ENCODE peak calls at places on chromosome 14, in seven cellular contexts. R is mammary epithelial cell; B is CD8-positive, alpha-beta T cell; K is upper lobe of right lung; S is A673; I is suprapubic skin; W is OCI-LY7. T is an unnamed sample. For H3K9me3, the result is how much of the 10 kb centered on the place peaks cover.

GRCh38 chr14:50823051-50823762 is 7.8 kb downstream of the NIN start:
- DNase-seq in K (no peak), B (no peak), S (no peak), R (no peak), I (no peak), W (peak), T (peak)

GRCh38 chr14:52222901-52223300 is 44.6 kb upstream of the PTGDR start:
- DNase-seq in B (no peak), R (no peak), I (no peak), W (no peak), S (no peak), K (no peak), T (no peak)

GRCh38 chr14:100641274-100641860 is 54.1 kb upstream of the BEGAIN start:
- DNase-seq in B (no peak), I (no peak), K (no peak), R (no peak), S (no peak), W (no peak), T (peak)

GRCh38 chr14:49526101-49526500 is 60.1 kb downstream of the RPS29 start:
- DNase-seq in S (no peak), K (no peak), W (no peak), I (no peak), B (no peak), R (no peak), T (no peak)

GRCh38 chr14:76768201-76768656 is 7.0 kb downstream of the VASH1 start:
- DNase-seq in B (peak), R (no peak), I (peak), S (no peak), K (peak), W (peak), T (no peak)

GRCh38 chr14:55782166-55782565 is 202.2 kb downstream of the KTN1 start:
- DNase-seq in B (no peak), K (no peak), W (no peak), I (no peak), S (no peak), R (no peak), T (no peak)

GRCh38 chr14:72120315-72120714 is 188.1 kb downstream of the RGS6 start:
- DNase-seq in B (no peak), K (no peak), W (no peak), S (no peak), R (no peak), I (no peak), T (no peak)

GRCh38 chr14:33992274-33993050 is 41.6 kb upstream of the EGLN3 start:
- DNase-seq in R (peak), I (no peak), B (no peak), W (no peak), K (no peak), S (no peak), T (no peak)

GRCh38 chr14:97692084-97692483 is 894.9 kb downstream of the VRK1 start:
- DNase-seq in I (no peak), R (no peak), W (no peak), B (no peak), K (no peak), S (no peak), T (no peak)

GRCh38 chr14:91545946-91546716 is 36.0 kb upstream of the PPP4R3A start:
- DNase-seq in I (no peak), R (no peak), K (no peak), S (no peak), W (no peak), B (no peak), T (no peak)

GRCh38 chr14:56855891-56856461 is 45.7 kb upstream of the OTX2 start:
- DNase-seq in W (no peak), S (no peak), R (no peak), K (no peak), I (no peak), B (no peak), T (no peak)

GRCh38 chr14:105710119-105711057 is 184.0 kb downstream of the TMEM121 start:
- DNase-seq in S (no peak), B (no peak), W (peak), K (peak), I (no peak), R (no peak), T (no peak)

GRCh38 chr14:83085725-83086124 is 1552.1 kb upstream of the SEL1L start:
- DNase-seq in R (no peak), W (no peak), I (no peak), K (no peak), B (no peak), S (no peak), T (no peak)

GRCh38 chr14:64465856-64466554 is 706 bp downstream of the AKAP5 start:
- DNase-seq in S (peak), B (no peak), W (no peak), R (no peak), I (no peak), K (no peak), T (peak)

GRCh38 chr14:41235466-41235865 is 371.2 kb upstream of the LRFN5 start:
- DNase-seq in I (no peak), W (no peak), B (no peak), R (no peak), S (no peak), K (no peak), T (no peak)

GRCh38 chr14:21206753-21207684 is 51.2 kb upstream of the OR5AU1 start:
- DNase-seq in R (no peak), S (no peak), B (no peak), I (no peak), W (no peak), K (no peak), T (no peak)

GRCh38 chr14:72404106-72404774 is 472.0 kb downstream of the RGS6 start:
- DNase-seq in R (no peak), S (no peak), W (no peak), I (no peak), B (no peak), K (no peak), T (no peak)

GRCh38 chr14:21059842-21060589 is 2.4 kb downstream of the RNASE8 start:
- DNase-seq in R (no peak), K (no peak), B (no peak), W (no peak), S (no peak), I (no peak), T (peak)

GRCh38 chr14:51446771-51447170 is 204.9 kb upstream of the FRMD6 start:
- DNase-seq in R (no peak), W (no peak), B (no peak), K (no peak), S (no peak), I (no peak), T (no peak)

GRCh38 chr14:21070083-21070609 is at the start of gene ARHGEF40:
- DNase-seq in B (no peak), K (peak), R (no peak), S (peak), I (no peak), W (peak), T (peak)

GRCh38 chr14:68749487-68750475 is 43.1 kb downstream of the ZFP36L1 start:
- DNase-seq in B (no peak), W (no peak), K (no peak), I (no peak), S (peak), R (no peak), T (no peak)

GRCh38 chr14:29320261-29320660 is 553.7 kb downstream of the FOXG1 start:
- DNase-seq in I (no peak), R (no peak), W (no peak), B (no peak), S (peak), K (no peak), T (peak)

GRCh38 chr14:23207146-23207540 is 23.7 kb upstream of the SLC7A8 start:
- DNase-seq in R (no peak), W (no peak), B (no peak), I (no peak), S (no peak), K (no peak), T (no peak)
- H3K9me3 ChIP-seq in R (under half), W (under half), B (under half), I (under half), S (under half), K (under half), T (under half)

DNA sequence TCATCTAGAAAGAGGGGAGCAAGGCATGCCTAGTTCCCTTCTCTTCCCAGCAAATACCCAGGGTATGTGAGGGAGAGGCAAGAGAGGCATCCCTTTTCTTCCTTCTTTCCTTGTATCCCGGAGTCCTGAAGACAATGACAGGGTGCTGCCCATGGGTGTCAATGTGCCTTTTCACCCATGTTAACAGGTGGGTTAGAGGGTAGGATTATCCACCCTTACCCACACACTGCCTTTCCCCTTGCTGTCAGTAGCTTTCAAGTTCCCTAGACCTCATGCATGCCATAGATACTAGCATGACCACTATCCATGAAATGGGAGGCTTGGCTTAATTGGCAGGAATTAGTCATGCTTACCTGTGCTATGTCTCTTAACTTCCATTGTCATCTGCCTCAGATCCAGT is 36.3 kb upstream of the PCNX1 start:
- DNase-seq in S (no peak), W (no peak), I (no peak), B (no peak), K (no peak), R (no peak), T (no peak)
- H3K9me3 ChIP-seq in S (under half), W (under half), I (under half), B (under half), K (under half), R (under half), T (under half)

DNA sequence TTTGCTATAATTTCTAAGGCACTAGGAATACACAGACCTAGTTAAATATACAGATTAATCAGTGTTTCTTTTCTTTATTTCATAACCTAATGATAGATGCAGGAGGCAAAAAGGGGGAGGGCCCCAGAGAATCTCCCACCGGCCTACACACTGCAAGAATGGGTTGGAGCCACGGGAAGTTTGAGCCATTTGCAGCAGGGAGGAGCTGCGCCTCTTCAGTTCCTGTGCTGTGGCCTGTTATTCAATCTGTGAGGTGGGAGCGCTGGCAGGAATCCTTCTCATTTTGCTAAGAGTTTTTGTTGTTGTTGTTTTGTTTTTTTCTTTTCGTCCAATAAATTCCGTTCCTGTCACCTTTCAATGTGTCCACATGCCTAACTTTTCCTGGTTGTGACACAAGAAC is 251.3 kb upstream of the RPL10L start:
- DNase-seq in W (no peak), B (no peak), R (no peak), S (no peak), K (peak), I (peak), T (no peak)
- H3K9me3 ChIP-seq in W (under half), B (under half), R (under half), S (under half), K (under half), I (under half), T (under half)

GRCh38 chr14:104085889-104086201 is 345 bp downstream of the ASPG start:
- DNase-seq in I (no peak), S (no peak), R (no peak), B (no peak), W (no peak), K (no peak), T (no peak)
- H3K9me3 ChIP-seq in I (under half), S (under half), R (under half), B (under half), W (under half), K (under half), T (under half)

GRCh38 chr14:80237142-80237541 is 25.8 kb upstream of the DIO2 start:
- DNase-seq in B (no peak), W (no peak), S (no peak), K (no peak), R (no peak), I (no peak), T (no peak)

GRCh38 chr14:80231732-80232131 is 20.4 kb upstream of the DIO2 start:
- DNase-seq in W (no peak), R (no peak), B (no peak), K (no peak), I (no peak), S (no peak), T (no peak)

DNA sequence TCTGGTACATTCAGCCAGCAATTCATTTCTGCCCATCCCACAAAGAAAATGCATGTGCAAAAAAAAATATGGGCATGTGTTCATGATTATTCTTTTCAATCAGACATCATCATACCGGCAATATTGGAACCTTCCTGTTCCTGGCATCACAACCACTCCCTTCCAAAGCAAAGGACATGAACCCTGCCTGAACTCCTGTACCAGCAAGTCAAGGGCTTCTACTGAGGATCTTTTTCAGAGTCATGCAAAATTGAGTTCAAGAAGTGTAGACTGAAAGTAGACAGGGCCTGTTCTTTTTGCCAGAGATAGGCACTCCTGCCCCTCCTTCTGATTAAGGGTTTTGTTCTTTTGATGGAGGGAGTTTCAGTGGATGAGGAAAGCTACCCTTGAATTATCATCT is 22.2 kb upstream of the DIO2 start:
- DNase-seq in K (no peak), S (no peak), W (no peak), B (no peak), I (no peak), R (no peak), T (no peak)
- H3K9me3 ChIP-seq in K (under half), S (under half), W (under half), B (under half), I (under half), R (under half), T (under half)

GRCh38 chr14:45621731-45622130 is 368.7 kb upstream of the MIS18BP1 start:
- DNase-seq in R (no peak), S (no peak), B (no peak), I (no peak), W (no peak), K (no peak), T (no peak)
- H3K9me3 ChIP-seq in R (under half), S (under half), B (under half), I (under half), W (under half), K (under half), T (under half)

T was measured in GM23248.